ENCODE peak calls at places on chromosomes 4 and X, in four cellular contexts. A is SK-N-SH, F is K562, Q is H1. T is an unnamed sample.
A peak's percentile ranks its signal among the peaks of the same experiment; 100 is the strongest.

GRCh38 chr4:24321637-24322036 is 262.7 kb downstream of the DHX15 start:
- DNase-seq in A (no peak), F (no peak), Q (no peak), T (no peak)

GRCh38 chr4:168488800-168489404 is 8.0 kb upstream of the PALLD start:
- DNase-seq in A (no peak), F (no peak), Q (no peak), T (no peak)

GRCh38 chrX:17494231-17494630 is 119.2 kb downstream of the NHS start:
- DNase-seq in A (no peak), F (no peak), Q (no peak), T (no peak)

GRCh38 chr4:181261279-181261678 is 981.9 kb upstream of the TENM3 start:
- DNase-seq in A (no peak), F (no peak), Q (no peak), T (no peak)

GRCh38 chr4:155392486-155393184 is 15.9 kb upstream of the MAP9 start:
- DNase-seq in A (no peak), F (no peak), Q (no peak), T (no peak)

GRCh38 chr4:15149842-15150592 is 147.7 kb downstream of the CPEB2 start:
- DNase-seq in A (peak; percentile 54), F (peak; percentile 92), Q (peak; percentile 62), T (peak; percentile 61)

GRCh38 chr4:184262901-184263300 is 45.2 kb upstream of the ENPP6 start:
- DNase-seq in A (no peak), F (no peak), Q (peak; percentile 8), T (no peak)

GRCh38 chrX:149398027-149398426 is 107.1 kb downstream of the IDS start:
- DNase-seq in A (no peak), F (no peak), Q (peak; percentile 41), T (peak; percentile 21)

GRCh38 chrX:50996930-50997329 is 86.4 kb downstream of the BMP15 start:
- DNase-seq in A (no peak), F (no peak), Q (no peak), T (peak; percentile 22)

GRCh38 chr4:119665718-119666117 is 37.1 kb upstream of the PDE5A start:
- DNase-seq in A (no peak), F (no peak), Q (no peak), T (no peak)

DNA sequence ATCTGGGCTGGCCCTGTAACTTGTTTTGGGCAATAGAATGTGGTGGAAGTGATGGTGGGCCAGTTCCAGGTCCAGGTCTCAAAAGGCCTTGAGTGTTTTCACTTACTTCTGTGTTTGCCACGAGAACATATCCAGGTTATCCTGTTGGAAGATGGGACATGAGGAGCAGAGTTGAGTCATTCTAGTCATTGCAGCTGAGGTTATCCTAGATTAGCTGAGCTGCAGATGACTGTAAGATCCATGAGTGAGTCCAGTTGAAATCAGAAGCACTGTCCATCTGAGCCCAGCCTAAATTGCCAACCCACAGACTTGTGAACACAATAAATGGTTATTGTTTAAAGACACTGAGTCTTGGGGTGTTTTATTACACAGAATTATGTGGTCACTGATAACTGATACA is 45.3 kb upstream of the RPS6KA3 start:
- DNase-seq in A (no peak), F (no peak), Q (no peak), T (no peak)
- TF ChIP-seq TEAD4 in A (no peak), F (no peak), Q (no peak), T (no peak)

GRCh38 chr4:69881173-69881773 is 21.3 kb upstream of the SULT1E1 start:
- DNase-seq in A (peak; percentile 10), F (peak; percentile 10), Q (no peak), T (peak; percentile 15)

GRCh38 chr4:69878250-69878649 is 18.3 kb upstream of the SULT1E1 start:
- DNase-seq in A (no peak), F (no peak), Q (no peak), T (no peak)

DNA sequence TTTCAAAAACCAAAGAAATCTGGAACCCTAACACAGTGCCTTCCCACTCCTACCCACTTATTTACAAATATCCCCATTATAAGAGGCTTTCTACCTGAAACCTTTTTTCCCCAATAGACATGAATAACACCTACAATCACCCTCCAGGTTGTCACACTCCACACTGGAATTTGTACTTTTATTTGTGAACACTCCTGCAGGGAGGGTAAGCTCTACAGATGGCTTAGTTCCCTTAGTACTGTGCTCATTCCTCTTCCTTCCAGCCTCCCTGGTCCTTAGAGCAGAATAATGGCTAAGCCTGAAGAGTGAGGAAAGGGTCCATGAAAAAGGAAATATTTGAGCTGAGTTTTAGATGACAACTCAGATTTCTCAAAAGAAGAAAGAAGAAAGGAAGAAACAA is 22.2 kb upstream of the SULT1E1 start:
- DNase-seq in A (no peak), F (no peak), Q (no peak), T (no peak)
- TF ChIP-seq TEAD4 in A (no peak), F (no peak), Q (no peak), T (no peak)

GRCh38 chr4:8220661-8221446 is 21.8 kb downstream of the SH3TC1 start:
- DNase-seq in A (no peak), F (no peak), Q (no peak), T (no peak)
- TF ChIP-seq TEAD4 in A (no peak), F (no peak), Q (no peak), T (no peak)

GRCh38 chrX:67568769-67569168 is 24.9 kb downstream of the AR start:
- DNase-seq in A (no peak), F (no peak), Q (no peak), T (no peak)
- TF ChIP-seq TEAD4 in A (no peak), F (no peak), Q (no peak), T (no peak)